ENCODE peak calls at places on chromosomes 6 and 20, in ten cellular contexts. One of them, this sample, is unnamed.

GRCh38 chr6:47126647-47127339 is 84.7 kb upstream of the ADGRF1 start:
- DNase-seq in thyroid gland: peak
- DNase-seq in AG10803: no peak
- DNase-seq in foreskin fibroblast: no peak
- DNase-seq in SK-N-SH: no peak
- DNase-seq in neural progenitor cell: no peak
- DNase-seq in kidney epithelial cell: no peak
- DNase-seq in spleen: no peak
- DNase-seq in astrocyte of the spinal cord: no peak
- DNase-seq in upper lobe of right lung: no peak
- DNase-seq in this sample: no peak

GRCh38 chr6:94196891-94197290 is 777.5 kb upstream of the EPHA7 start:
- DNase-seq in AG10803: no peak
- DNase-seq in foreskin fibroblast: no peak
- DNase-seq in astrocyte of the spinal cord: no peak
- DNase-seq in SK-N-SH: no peak
- DNase-seq in thyroid gland: no peak
- DNase-seq in upper lobe of right lung: no peak
- DNase-seq in kidney epithelial cell: no peak
- DNase-seq in spleen: no peak
- DNase-seq in neural progenitor cell: no peak
- DNase-seq in this sample: no peak

GRCh38 chr6:156030053-156030452 is 574.4 kb upstream of the NOX3 start:
- DNase-seq in AG10803: no peak
- DNase-seq in kidney epithelial cell: no peak
- DNase-seq in thyroid gland: no peak
- DNase-seq in spleen: no peak
- DNase-seq in SK-N-SH: no peak
- DNase-seq in foreskin fibroblast: no peak
- DNase-seq in astrocyte of the spinal cord: no peak
- DNase-seq in upper lobe of right lung: no peak
- DNase-seq in neural progenitor cell: no peak
- DNase-seq in this sample: no peak

GRCh38 chr6:162622572-162622971 is 105.0 kb downstream of the PRKN start:
- DNase-seq in thyroid gland: no peak
- DNase-seq in spleen: no peak
- DNase-seq in astrocyte of the spinal cord: no peak
- DNase-seq in neural progenitor cell: no peak
- DNase-seq in foreskin fibroblast: no peak
- DNase-seq in AG10803: no peak
- DNase-seq in kidney epithelial cell: no peak
- DNase-seq in SK-N-SH: no peak
- DNase-seq in upper lobe of right lung: no peak
- DNase-seq in this sample: no peak

GRCh38 chr6:33904050-33904827 is 100.4 kb upstream of the MLN start:
- DNase-seq in spleen: peak
- DNase-seq in neural progenitor cell: peak
- DNase-seq in AG10803: no peak
- DNase-seq in thyroid gland: peak
- DNase-seq in upper lobe of right lung: peak
- DNase-seq in astrocyte of the spinal cord: no peak
- DNase-seq in foreskin fibroblast: no peak
- DNase-seq in kidney epithelial cell: no peak
- DNase-seq in SK-N-SH: no peak
- DNase-seq in this sample: peak

GRCh38 chr20:15867899-15868298 is 705.3 kb downstream of the KIF16B start:
- DNase-seq in spleen: no peak
- DNase-seq in thyroid gland: no peak
- DNase-seq in AG10803: no peak
- DNase-seq in neural progenitor cell: no peak
- DNase-seq in SK-N-SH: no peak
- DNase-seq in astrocyte of the spinal cord: no peak
- DNase-seq in foreskin fibroblast: no peak
- DNase-seq in upper lobe of right lung: no peak
- DNase-seq in kidney epithelial cell: no peak
- DNase-seq in this sample: no peak

GRCh38 chr6:169075211-169075621 is 178.4 kb downstream of the THBS2 start:
- DNase-seq in neural progenitor cell: no peak
- DNase-seq in SK-N-SH: no peak
- DNase-seq in thyroid gland: peak
- DNase-seq in foreskin fibroblast: peak
- DNase-seq in spleen: no peak
- DNase-seq in upper lobe of right lung: no peak
- DNase-seq in kidney epithelial cell: no peak
- DNase-seq in AG10803: peak
- DNase-seq in astrocyte of the spinal cord: peak
- DNase-seq in this sample: no peak

GRCh38 chr6:170032706-170033309 is 258.1 kb downstream of the DLL1 start:
- DNase-seq in astrocyte of the spinal cord: no peak
- DNase-seq in thyroid gland: no peak
- DNase-seq in spleen: peak
- DNase-seq in SK-N-SH: no peak
- DNase-seq in kidney epithelial cell: no peak
- DNase-seq in upper lobe of right lung: peak
- DNase-seq in AG10803: no peak
- DNase-seq in neural progenitor cell: no peak
- DNase-seq in foreskin fibroblast: no peak
- DNase-seq in this sample: no peak

GRCh38 chr6:782141-782540 is 89.2 kb upstream of the EXOC2 start:
- DNase-seq in SK-N-SH: no peak
- DNase-seq in astrocyte of the spinal cord: no peak
- DNase-seq in foreskin fibroblast: peak
- DNase-seq in upper lobe of right lung: no peak
- DNase-seq in neural progenitor cell: no peak
- DNase-seq in kidney epithelial cell: no peak
- DNase-seq in thyroid gland: no peak
- DNase-seq in AG10803: no peak
- DNase-seq in spleen: no peak
- DNase-seq in this sample: no peak

GRCh38 chr6:137427670-137428290 is 66.4 kb downstream of the OLIG3 start:
- DNase-seq in kidney epithelial cell: no peak
- DNase-seq in foreskin fibroblast: peak
- DNase-seq in upper lobe of right lung: no peak
- DNase-seq in AG10803: no peak
- DNase-seq in thyroid gland: no peak
- DNase-seq in spleen: no peak
- DNase-seq in neural progenitor cell: no peak
- DNase-seq in SK-N-SH: no peak
- DNase-seq in astrocyte of the spinal cord: no peak
- DNase-seq in this sample: no peak

DNA sequence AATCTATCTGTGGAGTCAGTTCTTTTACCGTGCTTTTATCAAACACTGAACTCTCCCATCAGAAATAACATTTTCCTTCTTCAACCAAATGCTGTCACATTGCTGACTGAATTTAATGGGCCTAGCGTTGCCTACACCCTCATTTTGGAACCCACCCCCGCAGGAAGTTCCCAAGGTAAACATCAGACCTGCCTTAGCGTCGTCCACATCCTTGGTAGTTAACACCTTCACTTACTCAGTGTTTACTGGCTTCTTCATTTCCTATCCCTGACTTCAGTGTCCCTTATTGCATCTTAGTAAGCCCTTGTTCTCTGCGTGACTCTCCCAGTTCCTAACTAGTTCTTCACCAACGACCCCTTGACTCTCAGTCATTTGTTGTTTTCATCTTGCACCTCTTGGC is 491.4 kb upstream of the SOX4 start:
- DNase-seq in upper lobe of right lung: no peak
- DNase-seq in astrocyte of the spinal cord: no peak
- DNase-seq in spleen: no peak
- DNase-seq in neural progenitor cell: no peak
- DNase-seq in kidney epithelial cell: no peak
- DNase-seq in thyroid gland: no peak
- DNase-seq in foreskin fibroblast: no peak
- DNase-seq in SK-N-SH: no peak
- DNase-seq in AG10803: no peak
- DNase-seq in this sample: no peak
- H3K4me3 ChIP-seq in upper lobe of right lung: no peak
- H3K4me3 ChIP-seq in astrocyte of the spinal cord: no peak
- H3K4me3 ChIP-seq in spleen: no peak
- H3K4me3 ChIP-seq in neural progenitor cell: no peak
- H3K4me3 ChIP-seq in kidney epithelial cell: no peak
- H3K4me3 ChIP-seq in thyroid gland: no peak
- H3K4me3 ChIP-seq in foreskin fibroblast: no peak
- H3K4me3 ChIP-seq in SK-N-SH: no peak
- H3K4me3 ChIP-seq in AG10803: no peak
- H3K4me3 ChIP-seq in this sample: no peak

DNA sequence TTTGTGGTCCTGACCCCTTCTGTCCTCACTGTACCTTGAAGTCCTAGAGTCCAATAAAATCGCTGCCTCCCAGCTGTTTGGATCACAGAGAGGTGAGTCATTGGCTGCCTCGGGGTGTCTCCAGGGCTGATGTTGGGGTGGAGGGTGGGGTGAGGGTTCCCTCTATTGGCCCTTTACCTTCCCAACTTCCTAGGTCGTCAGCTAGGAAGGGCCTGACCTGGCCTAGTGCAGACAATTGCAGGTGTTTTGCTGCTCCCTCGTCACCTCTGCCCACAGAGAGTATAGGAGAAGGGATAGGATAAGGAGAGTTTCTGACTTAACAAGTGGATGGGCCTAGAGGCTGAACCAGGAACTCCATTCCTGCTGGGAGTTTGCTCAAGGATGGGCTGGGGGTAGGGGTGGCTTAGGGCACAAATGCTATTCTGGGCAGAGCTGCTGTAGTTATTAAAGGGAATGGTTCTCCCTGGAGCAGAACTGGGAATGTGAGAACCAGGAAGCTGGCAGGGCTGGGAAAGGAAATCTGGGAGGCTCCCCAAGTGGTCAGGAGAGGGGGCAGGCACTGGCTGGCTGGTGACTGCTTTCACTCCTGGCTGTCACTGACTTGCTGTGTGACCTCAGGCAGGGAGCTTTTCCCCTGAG is 1.4 kb downstream of the TP53INP2 start:
- DNase-seq in SK-N-SH: no peak
- DNase-seq in AG10803: peak
- DNase-seq in kidney epithelial cell: no peak
- DNase-seq in spleen: no peak
- DNase-seq in astrocyte of the spinal cord: no peak
- DNase-seq in neural progenitor cell: no peak
- DNase-seq in upper lobe of right lung: no peak
- DNase-seq in thyroid gland: peak
- DNase-seq in foreskin fibroblast: peak
- DNase-seq in this sample: no peak
- H3K4me3 ChIP-seq in SK-N-SH: peak
- H3K4me3 ChIP-seq in AG10803: peak
- H3K4me3 ChIP-seq in kidney epithelial cell: peak
- H3K4me3 ChIP-seq in spleen: no peak
- H3K4me3 ChIP-seq in astrocyte of the spinal cord: no peak
- H3K4me3 ChIP-seq in neural progenitor cell: no peak
- H3K4me3 ChIP-seq in upper lobe of right lung: peak
- H3K4me3 ChIP-seq in thyroid gland: no peak
- H3K4me3 ChIP-seq in foreskin fibroblast: peak
- H3K4me3 ChIP-seq in this sample: peak

GRCh38 chr20:44405785-44406571 is 50.5 kb downstream of the HNF4A start:
- DNase-seq in spleen: no peak
- DNase-seq in thyroid gland: no peak
- DNase-seq in foreskin fibroblast: no peak
- DNase-seq in SK-N-SH: no peak
- DNase-seq in AG10803: no peak
- DNase-seq in kidney epithelial cell: no peak
- DNase-seq in upper lobe of right lung: no peak
- DNase-seq in neural progenitor cell: no peak
- DNase-seq in astrocyte of the spinal cord: no peak
- DNase-seq in this sample: no peak
- H3K4me3 ChIP-seq in spleen: no peak
- H3K4me3 ChIP-seq in thyroid gland: no peak
- H3K4me3 ChIP-seq in foreskin fibroblast: no peak
- H3K4me3 ChIP-seq in SK-N-SH: no peak
- H3K4me3 ChIP-seq in AG10803: no peak
- H3K4me3 ChIP-seq in kidney epithelial cell: no peak
- H3K4me3 ChIP-seq in upper lobe of right lung: no peak
- H3K4me3 ChIP-seq in neural progenitor cell: no peak
- H3K4me3 ChIP-seq in astrocyte of the spinal cord: no peak
- H3K4me3 ChIP-seq in this sample: no peak

DNA sequence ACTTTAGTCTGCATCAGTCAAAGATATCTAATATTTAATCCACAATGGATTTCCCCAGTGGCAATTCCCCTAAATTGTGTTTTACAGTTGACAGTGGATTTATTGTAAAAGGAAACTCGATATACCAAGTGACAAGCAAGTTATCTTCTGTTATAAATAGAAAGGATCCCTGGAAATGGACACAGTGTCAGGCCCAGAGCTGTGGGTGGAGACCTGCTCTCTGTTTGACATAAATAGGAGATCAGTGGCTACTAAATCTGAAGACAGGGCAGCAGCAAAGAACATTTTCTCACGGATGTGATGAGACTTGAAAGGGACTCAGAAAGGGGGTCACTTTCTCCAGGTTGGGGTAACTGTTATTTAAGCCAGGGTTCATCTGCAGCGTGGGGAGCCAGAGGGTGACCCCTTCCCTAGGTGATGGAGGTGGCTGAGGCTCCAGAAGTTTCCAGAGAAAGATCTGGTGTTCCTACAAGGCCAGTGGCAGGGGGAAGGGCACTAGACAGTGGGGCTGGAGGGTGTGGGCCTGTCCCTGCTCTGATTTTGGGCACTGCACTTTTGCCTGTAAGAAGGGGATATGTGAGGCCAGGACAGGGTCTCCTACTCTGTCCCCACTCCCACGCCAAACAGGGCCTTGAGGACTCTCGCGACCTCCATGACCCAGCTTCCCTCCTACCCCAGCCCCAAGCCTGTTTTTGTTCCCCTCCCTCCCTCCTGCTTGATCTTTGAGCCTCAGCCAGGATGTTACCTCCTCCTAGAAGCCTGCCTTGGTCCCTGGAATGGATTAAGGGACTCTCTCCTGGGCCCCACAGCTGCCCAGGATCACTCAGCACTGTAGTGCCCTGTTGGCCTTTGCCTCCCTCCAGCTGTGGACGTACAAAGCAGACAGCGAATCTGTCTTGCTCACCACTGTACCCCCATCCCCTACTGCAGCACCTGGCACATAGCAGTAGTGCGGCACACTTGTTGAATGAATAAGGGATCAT is 12.1 kb upstream of the FAM110A start:
- DNase-seq in AG10803: no peak
- DNase-seq in thyroid gland: no peak
- DNase-seq in upper lobe of right lung: peak
- DNase-seq in spleen: no peak
- DNase-seq in astrocyte of the spinal cord: no peak
- DNase-seq in foreskin fibroblast: no peak
- DNase-seq in kidney epithelial cell: no peak
- DNase-seq in neural progenitor cell: no peak
- DNase-seq in SK-N-SH: no peak
- DNase-seq in this sample: no peak
- H3K4me3 ChIP-seq in AG10803: no peak
- H3K4me3 ChIP-seq in thyroid gland: no peak
- H3K4me3 ChIP-seq in upper lobe of right lung: no peak
- H3K4me3 ChIP-seq in spleen: no peak
- H3K4me3 ChIP-seq in astrocyte of the spinal cord: no peak
- H3K4me3 ChIP-seq in foreskin fibroblast: no peak
- H3K4me3 ChIP-seq in kidney epithelial cell: no peak
- H3K4me3 ChIP-seq in neural progenitor cell: no peak
- H3K4me3 ChIP-seq in SK-N-SH: no peak
- H3K4me3 ChIP-seq in this sample: no peak